ENCODE peak calls at places on chromosomes 2 and 18, in eight cellular contexts. G is fibroblast of lung, W is ovary, M is cardiac muscle cell, H is esophagus muscularis mucosa, K is A549, N is lower lobe of right lung, T is prostate gland. I is an unnamed sample.

GRCh38 chr2:1227289-1227900 is 185.9 kb upstream of the TPO start:
- DNase-seq in N (no peak), M (no peak), G (no peak), K (no peak), W (no peak), T (no peak), H (peak), I (peak)

GRCh38 chr2:204863351-204863750 is 318.1 kb downstream of the PARD3B start:
- DNase-seq in G (peak), T (no peak), H (no peak), N (no peak), W (no peak), K (no peak), M (no peak), I (no peak)

GRCh38 chr2:28047698-28048097 is 157.2 kb downstream of the BABAM2 start:
- DNase-seq in T (no peak), W (no peak), K (no peak), M (peak), H (no peak), N (no peak), G (peak), I (no peak)

GRCh38 chr2:135532581-135532980 is 1.3 kb downstream of the R3HDM1 start:
- DNase-seq in H (no peak), T (no peak), K (no peak), W (no peak), N (no peak), M (peak), G (peak), I (no peak)

GRCh38 chr2:36178384-36178783 is 177.2 kb upstream of the CRIM1 start:
- DNase-seq in H (no peak), K (no peak), M (no peak), T (no peak), G (peak), N (no peak), W (no peak), I (no peak)

GRCh38 chr2:102615620-102616436 is 3.5 kb upstream of the SLC9A2 start:
- DNase-seq in H (no peak), T (peak), M (peak), W (no peak), K (peak), G (peak), N (peak), I (peak)

GRCh38 chr2:112004246-112004645 is 50.8 kb upstream of the TMEM87B start:
- DNase-seq in T (peak), G (peak), N (peak), M (peak), H (no peak), W (no peak), K (no peak), I (peak)

GRCh38 chr2:224008702-224009261 is 30.3 kb downstream of the SERPINE2 start:
- DNase-seq in T (no peak), K (peak), H (no peak), W (no peak), G (peak), N (no peak), M (peak), I (no peak)

GRCh38 chr2:110157153-110157793 is 41.7 kb upstream of the MALL start:
- DNase-seq in M (peak), T (peak), W (no peak), K (peak), N (no peak), G (peak), H (no peak), I (no peak)

GRCh38 chr18:10142056-10142455 is 228.2 kb downstream of the VAPA start:
- DNase-seq in N (no peak), W (no peak), M (no peak), T (no peak), H (no peak), K (no peak), G (no peak), I (no peak)

DNA sequence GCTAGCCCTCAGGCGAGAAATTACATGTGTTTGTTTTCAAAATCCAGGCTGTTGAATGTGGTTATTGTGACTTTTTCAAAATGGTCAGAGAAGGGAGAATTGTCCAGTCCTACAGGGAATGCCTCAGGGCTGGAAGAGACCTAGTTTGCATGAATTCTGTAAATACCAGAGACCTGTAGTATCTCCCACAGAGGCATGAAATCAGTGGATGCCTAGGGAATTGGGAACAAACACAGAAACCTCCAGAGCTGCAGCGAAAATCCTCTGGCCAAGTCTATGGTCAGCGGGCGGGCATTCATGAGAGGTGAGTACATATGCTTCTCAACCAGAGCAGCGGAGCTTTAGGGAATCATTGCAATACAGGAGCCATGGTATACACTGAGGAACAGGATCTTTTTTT is 1596.5 kb upstream of the NXPH2 start:
- DNase-seq in M (no peak), H (no peak), N (no peak), K (no peak), W (no peak), G (peak), T (no peak), I (no peak)
- H3K27ac ChIP-seq in M (no peak), H (no peak), N (no peak), K (no peak), W (no peak), G (no peak), T (no peak), I (no peak)

GRCh38 chr2:14760169-14760568 is 127.7 kb downstream of the LRATD1 start:
- DNase-seq in H (no peak), N (no peak), M (no peak), G (no peak), W (no peak), T (no peak), K (no peak), I (no peak)
- H3K4me3 ChIP-seq in H (no peak), N (no peak), M (no peak), G (no peak), W (no peak), T (no peak), K (no peak), I (no peak)

GRCh38 chr2:152242787-152243472 is 67.4 kb upstream of the STAM2 start:
- DNase-seq in W (no peak), N (no peak), T (no peak), H (no peak), M (no peak), K (no peak), G (no peak), I (no peak)

GRCh38 chr2:152244241-152244640 is 68.7 kb upstream of the STAM2 start:
- DNase-seq in G (no peak), H (no peak), T (no peak), M (no peak), W (no peak), K (no peak), N (no peak), I (no peak)

GRCh38 chr2:152241956-152242355 is 66.4 kb upstream of the STAM2 start:
- DNase-seq in W (no peak), K (no peak), T (no peak), H (no peak), G (peak), M (no peak), N (no peak), I (no peak)

GRCh38 chr2:152245653-152246052 is 70.1 kb upstream of the STAM2 start:
- DNase-seq in N (no peak), K (no peak), W (no peak), G (no peak), T (no peak), M (no peak), H (no peak), I (no peak)

GRCh38 chr2:152243723-152244122 is 68.2 kb upstream of the STAM2 start:
- DNase-seq in H (no peak), K (no peak), N (no peak), T (no peak), M (no peak), G (no peak), W (no peak), I (no peak)
- TF ChIP-seq CTCF in H (no peak), K (no peak), N (no peak), T (no peak), M (no peak), G (no peak), W (no peak), I (no peak)

DNA sequence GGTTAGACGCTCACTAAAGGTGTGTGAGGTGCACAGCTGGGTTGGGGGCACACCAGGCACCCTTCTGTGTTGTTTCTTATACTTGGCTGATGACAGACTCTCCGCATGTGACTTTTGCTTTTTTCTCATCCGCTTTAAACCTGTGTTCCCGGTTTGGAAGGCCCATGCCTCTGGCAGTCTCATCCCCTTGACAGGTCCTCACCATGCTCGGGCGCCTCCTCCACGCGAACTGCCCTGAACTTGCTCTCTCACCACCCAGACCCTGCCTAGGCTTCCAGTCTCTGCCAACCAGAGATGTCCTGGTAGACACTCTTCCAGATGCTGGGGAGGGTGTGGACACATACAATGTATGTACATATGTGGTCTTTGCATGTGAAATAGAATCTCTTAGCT is 79.8 kb downstream of the LIMS1 start:
- DNase-seq in N (no peak), M (no peak), K (no peak), G (no peak), T (no peak), H (no peak), W (no peak), I (no peak)
- H3K27ac ChIP-seq in N (peak), M (peak), K (no peak), G (no peak), T (peak), H (peak), W (no peak), I (no peak)

GRCh38 chr18:80147037-80147417 is 38.0 kb downstream of the ADNP2 start:
- DNase-seq in T (no peak), N (no peak), W (no peak), M (peak), H (peak), G (no peak), K (no peak), I (no peak)
- H3K4me3 ChIP-seq in T (peak), N (peak), W (peak), M (peak), H (peak), G (peak), K (peak), I (peak)

I was measured in psoas muscle.